ENCODE peak calls at places on chromosomes 16 and 17, in seven cellular contexts. One of them, this sample, is unnamed. For H3K4me1, the result is how much of the 10 kb centered on the place peaks cover.

GRCh38 chr17:77308768-77309726 is 168.3 kb downstream of the SEC14L1 start:
- DNase-seq in right atrium auricular region: no peak
- DNase-seq in esophagus squamous epithelium: no peak
- DNase-seq in pancreas: no peak
- DNase-seq in upper lobe of right lung: peak
- DNase-seq in A673: no peak
- DNase-seq in left ventricle myocardium inferior: no peak
- DNase-seq in this sample: no peak

GRCh38 chr17:2056221-2057129 is 1.6 kb downstream of the HIC1 start:
- DNase-seq in right atrium auricular region: no peak
- DNase-seq in esophagus squamous epithelium: no peak
- DNase-seq in pancreas: no peak
- DNase-seq in upper lobe of right lung: no peak
- DNase-seq in A673: no peak
- DNase-seq in left ventricle myocardium inferior: no peak
- DNase-seq in this sample: no peak

GRCh38 chr17:13513039-13513405 is 88.7 kb downstream of the HS3ST3A1 start:
- DNase-seq in right atrium auricular region: no peak
- DNase-seq in esophagus squamous epithelium: no peak
- DNase-seq in pancreas: no peak
- DNase-seq in upper lobe of right lung: no peak
- DNase-seq in A673: no peak
- DNase-seq in left ventricle myocardium inferior: no peak
- DNase-seq in this sample: no peak

GRCh38 chr17:62823111-62823895 is 15.2 kb upstream of the MARCHF10 start:
- DNase-seq in right atrium auricular region: peak
- DNase-seq in esophagus squamous epithelium: no peak
- DNase-seq in pancreas: no peak
- DNase-seq in upper lobe of right lung: no peak
- DNase-seq in A673: no peak
- DNase-seq in left ventricle myocardium inferior: no peak
- DNase-seq in this sample: no peak

GRCh38 chr17:74430706-74431567 is 951 bp upstream of the GPRC5C start:
- DNase-seq in right atrium auricular region: peak
- DNase-seq in esophagus squamous epithelium: no peak
- DNase-seq in pancreas: peak
- DNase-seq in upper lobe of right lung: peak
- DNase-seq in A673: no peak
- DNase-seq in left ventricle myocardium inferior: peak
- DNase-seq in this sample: no peak

GRCh38 chr17:34252138-34252889 is 2.8 kb upstream of the CCL2 start:
- DNase-seq in right atrium auricular region: peak
- DNase-seq in esophagus squamous epithelium: no peak
- DNase-seq in pancreas: peak
- DNase-seq in upper lobe of right lung: peak
- DNase-seq in A673: no peak
- DNase-seq in left ventricle myocardium inferior: peak
- DNase-seq in this sample: no peak

GRCh38 chr16:19583665-19584300 is 28.3 kb downstream of the VPS35L start:
- DNase-seq in right atrium auricular region: no peak
- DNase-seq in esophagus squamous epithelium: no peak
- DNase-seq in pancreas: peak
- DNase-seq in upper lobe of right lung: no peak
- DNase-seq in A673: peak
- DNase-seq in left ventricle myocardium inferior: no peak
- DNase-seq in this sample: no peak

GRCh38 chr17:48719642-48720262 is 2.6 kb downstream of the PRAC1 start:
- DNase-seq in right atrium auricular region: no peak
- DNase-seq in esophagus squamous epithelium: no peak
- DNase-seq in pancreas: no peak
- DNase-seq in upper lobe of right lung: no peak
- DNase-seq in A673: peak
- DNase-seq in left ventricle myocardium inferior: no peak
- DNase-seq in this sample: no peak

GRCh38 chr17:58595194-58595792 is 80.9 kb upstream of the MTMR4 start:
- DNase-seq in right atrium auricular region: no peak
- DNase-seq in esophagus squamous epithelium: no peak
- DNase-seq in pancreas: no peak
- DNase-seq in upper lobe of right lung: no peak
- DNase-seq in A673: no peak
- DNase-seq in left ventricle myocardium inferior: no peak
- DNase-seq in this sample: no peak

GRCh38 chr17:42112552-42113176 is at the start of gene DHX58:
- DNase-seq in right atrium auricular region: peak
- DNase-seq in esophagus squamous epithelium: no peak
- DNase-seq in pancreas: peak
- DNase-seq in upper lobe of right lung: peak
- DNase-seq in A673: peak
- DNase-seq in left ventricle myocardium inferior: peak
- DNase-seq in this sample: peak

GRCh38 chr17:32265192-32265895 is at the start of gene RHBDL3:
- DNase-seq in right atrium auricular region: no peak
- DNase-seq in esophagus squamous epithelium: no peak
- DNase-seq in pancreas: peak
- DNase-seq in upper lobe of right lung: no peak
- DNase-seq in A673: no peak
- DNase-seq in left ventricle myocardium inferior: peak
- DNase-seq in this sample: no peak

GRCh38 chr16:71440669-71441347 is 1.0 kb downstream of the TLE7 start:
- DNase-seq in right atrium auricular region: no peak
- DNase-seq in esophagus squamous epithelium: no peak
- DNase-seq in pancreas: no peak
- DNase-seq in upper lobe of right lung: no peak
- DNase-seq in A673: no peak
- DNase-seq in left ventricle myocardium inferior: no peak
- DNase-seq in this sample: no peak

GRCh38 chr17:77488531-77489238 is 347.9 kb downstream of the SEC14L1 start:
- DNase-seq in right atrium auricular region: no peak
- DNase-seq in esophagus squamous epithelium: no peak
- DNase-seq in pancreas: no peak
- DNase-seq in upper lobe of right lung: no peak
- DNase-seq in A673: no peak
- DNase-seq in left ventricle myocardium inferior: peak
- DNase-seq in this sample: no peak

GRCh38 chr17:39553326-39553945 is 54.3 kb downstream of the NEUROD2 start:
- DNase-seq in right atrium auricular region: no peak
- DNase-seq in esophagus squamous epithelium: no peak
- DNase-seq in pancreas: no peak
- DNase-seq in upper lobe of right lung: no peak
- DNase-seq in A673: no peak
- DNase-seq in left ventricle myocardium inferior: no peak
- DNase-seq in this sample: no peak

GRCh38 chr17:57956311-57957119 is 1.3 kb upstream of the CUEDC1 start:
- DNase-seq in right atrium auricular region: no peak
- DNase-seq in esophagus squamous epithelium: no peak
- DNase-seq in pancreas: no peak
- DNase-seq in upper lobe of right lung: peak
- DNase-seq in A673: no peak
- DNase-seq in left ventricle myocardium inferior: no peak
- DNase-seq in this sample: peak

DNA sequence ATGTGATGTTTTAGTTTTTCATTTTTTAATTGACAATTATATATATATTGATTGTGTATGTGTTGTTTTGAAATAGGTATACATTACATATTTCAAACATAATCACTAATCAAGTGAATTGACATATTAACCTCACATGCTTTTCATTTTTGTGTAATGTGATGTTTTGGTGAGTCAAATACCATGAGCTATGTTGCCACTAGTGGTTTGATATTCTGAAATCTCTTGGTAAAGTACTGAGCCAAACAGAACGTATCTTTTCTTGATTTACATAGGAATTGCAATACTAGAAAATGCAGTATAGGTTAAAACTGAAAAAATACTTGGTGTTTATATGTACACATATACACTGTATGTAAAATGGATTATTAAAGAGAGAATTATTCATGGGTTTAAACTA is 65.2 kb upstream of the SIAH1 start:
- DNase-seq in right atrium auricular region: no peak
- DNase-seq in esophagus squamous epithelium: no peak
- DNase-seq in pancreas: no peak
- DNase-seq in upper lobe of right lung: no peak
- DNase-seq in A673: no peak
- DNase-seq in left ventricle myocardium inferior: no peak
- DNase-seq in this sample: no peak
- H3K4me1 ChIP-seq in right atrium auricular region: under half
- H3K4me1 ChIP-seq in esophagus squamous epithelium: under half
- H3K4me1 ChIP-seq in pancreas: under half
- H3K4me1 ChIP-seq in upper lobe of right lung: under half
- H3K4me1 ChIP-seq in A673: under half
- H3K4me1 ChIP-seq in left ventricle myocardium inferior: under half
- H3K4me1 ChIP-seq in this sample: under half

GRCh38 chr16:88623858-88624257 is 14.5 kb upstream of the IL17C start:
- DNase-seq in right atrium auricular region: no peak
- DNase-seq in esophagus squamous epithelium: no peak
- DNase-seq in pancreas: no peak
- DNase-seq in upper lobe of right lung: no peak
- DNase-seq in A673: no peak
- DNase-seq in left ventricle myocardium inferior: no peak
- DNase-seq in this sample: no peak
- H3K4me1 ChIP-seq in right atrium auricular region: under half
- H3K4me1 ChIP-seq in esophagus squamous epithelium: under half
- H3K4me1 ChIP-seq in pancreas: under half
- H3K4me1 ChIP-seq in upper lobe of right lung: under half
- H3K4me1 ChIP-seq in A673: under half
- H3K4me1 ChIP-seq in left ventricle myocardium inferior: under half
- H3K4me1 ChIP-seq in this sample: under half

GRCh38 chr16:27222499-27223225 is 19.3 kb downstream of the KDM8 start:
- DNase-seq in right atrium auricular region: peak
- DNase-seq in esophagus squamous epithelium: no peak
- DNase-seq in pancreas: no peak
- DNase-seq in upper lobe of right lung: no peak
- DNase-seq in A673: no peak
- DNase-seq in left ventricle myocardium inferior: peak
- DNase-seq in this sample: no peak
- H3K4me1 ChIP-seq in right atrium auricular region: under half
- H3K4me1 ChIP-seq in esophagus squamous epithelium: under half
- H3K4me1 ChIP-seq in pancreas: under half
- H3K4me1 ChIP-seq in upper lobe of right lung: under half
- H3K4me1 ChIP-seq in A673: under half
- H3K4me1 ChIP-seq in left ventricle myocardium inferior: under half
- H3K4me1 ChIP-seq in this sample: under half

DNA sequence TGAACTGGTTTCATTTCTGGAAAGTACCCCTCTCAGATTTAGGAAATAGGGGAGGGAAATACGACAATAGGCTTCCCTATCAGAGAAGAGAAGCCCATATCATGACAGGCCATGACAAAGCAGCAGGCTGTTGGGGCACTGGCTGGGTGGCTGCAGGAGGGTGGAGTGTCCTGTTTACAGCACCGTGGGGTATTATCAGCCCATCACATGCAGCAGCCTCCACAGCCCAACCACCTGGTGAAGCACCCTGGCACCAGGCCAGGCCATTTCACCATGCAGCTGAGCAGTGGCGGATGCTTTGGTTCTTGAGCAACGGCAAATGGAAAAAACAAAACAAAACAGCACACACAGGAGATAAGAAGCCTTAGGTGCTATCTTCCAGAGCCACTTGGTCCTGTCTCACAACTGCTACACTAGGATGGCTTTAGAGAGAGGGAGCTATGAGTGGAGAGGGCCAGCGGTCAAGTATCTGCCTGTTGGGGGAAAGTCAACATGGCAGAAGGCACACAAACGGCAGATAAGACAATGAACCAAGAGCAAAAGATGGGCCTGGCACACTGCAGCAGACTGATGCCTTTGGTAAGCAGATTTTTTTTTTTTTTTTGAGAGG is 24.2 kb downstream of the FAM117A start:
- DNase-seq in right atrium auricular region: peak
- DNase-seq in esophagus squamous epithelium: peak
- DNase-seq in pancreas: peak
- DNase-seq in upper lobe of right lung: peak
- DNase-seq in A673: peak
- DNase-seq in left ventricle myocardium inferior: peak
- DNase-seq in this sample: peak
- H3K4me1 ChIP-seq in right atrium auricular region: half or more
- H3K4me1 ChIP-seq in esophagus squamous epithelium: half or more
- H3K4me1 ChIP-seq in pancreas: under half
- H3K4me1 ChIP-seq in upper lobe of right lung: under half
- H3K4me1 ChIP-seq in A673: under half
- H3K4me1 ChIP-seq in left ventricle myocardium inferior: half or more
- H3K4me1 ChIP-seq in this sample: half or more

This sample was measured in effector memory CD4-positive, alpha-beta T cell.